ENCODE peak calls at places on chromosomes 6 and 20, in seven cellular contexts. B is fibroblast of lung; Z is Caki2; D is foreskin keratinocyte; O is GM04504; Q is T-helper 1 cell; E is activated T-helper 1 cell treated with anti-CD3 and anti-CD28 coated beads, Interleukin-12 subunit alpha, Interleukin-12 subunit beta, Interleukin-2, Interleukin-4 antibody, amounts not matched to agents 30 ng/mL and 10 ng/mL and 1 ng/mL, durations not matched to agents 14 hours and 24 hours and 36 hours. F is an unnamed sample.

GRCh38 chr6:157962601-157963084 is 19.0 kb upstream of the SYNJ2 start:
- DNase-seq in B (peak), E (no peak), Z (no peak), O (no peak), D (no peak), Q (no peak), F (no peak)

GRCh38 chr20:46590453-46590852 is 40.0 kb upstream of the OCSTAMP start:
- DNase-seq in Z (no peak), D (no peak), B (no peak), E (no peak), Q (no peak), O (no peak), F (no peak)

GRCh38 chr6:95501032-95501904 is 76.1 kb upstream of the MANEA start:
- DNase-seq in B (no peak), O (no peak), E (no peak), D (no peak), Z (no peak), Q (no peak), F (no peak)

GRCh38 chr6:129124334-129124733 is 241.4 kb downstream of the LAMA2 start:
- DNase-seq in E (no peak), B (no peak), Q (no peak), O (no peak), Z (no peak), D (no peak), F (no peak)

GRCh38 chr6:429515-430121 is 38.1 kb downstream of the IRF4 start:
- DNase-seq in Z (no peak), D (no peak), Q (no peak), O (no peak), E (no peak), B (no peak), F (no peak)

GRCh38 chr20:25316506-25317190 is 68.8 kb downstream of the PYGB start:
- DNase-seq in D (no peak), E (no peak), B (no peak), Q (no peak), Z (no peak), O (no peak), F (no peak)

GRCh38 chr6:97067045-97067444 is 142.5 kb downstream of the KLHL32 start:
- DNase-seq in E (no peak), Q (no peak), B (no peak), D (no peak), O (no peak), Z (no peak), F (no peak)

GRCh38 chr6:81727876-81728517 is 24.5 kb downstream of the TENT5A start:
- DNase-seq in Q (no peak), D (no peak), O (no peak), Z (no peak), B (no peak), E (no peak), F (no peak)

GRCh38 chr6:32439708-32440214 is at the start of gene HLA-DRA:
- DNase-seq in Z (peak), B (peak), D (peak), Q (no peak), O (peak), E (peak), F (peak)

GRCh38 chr6:3360727-3361045 is 96.2 kb downstream of the SLC22A23 start:
- DNase-seq in D (no peak), E (no peak), O (no peak), Q (no peak), Z (no peak), B (no peak), F (no peak)

GRCh38 chr6:68651018-68651985 is 16.2 kb downstream of the ADGRB3 start:
- DNase-seq in Q (no peak), O (no peak), B (peak), Z (no peak), E (no peak), D (no peak), F (no peak)

GRCh38 chr6:40410792-40411191 is 176.4 kb downstream of the LRFN2 start:
- DNase-seq in E (no peak), O (no peak), B (no peak), D (no peak), Z (no peak), Q (no peak), F (no peak)

F was measured in RWPE1.